ENCODE peak calls at places on chromosome 11, in seven cellular contexts. M is body of pancreas; P is HT1080; W is foreskin melanocyte; I is stimulated activated CD4-positive, alpha-beta T cell treated with anti-CD3 and anti-CD28 coated beads, Interleukin-4, amount 100 ng/mL, for 24 hours; C is fibroblast of lung; B is neural crest cell. Z is an unnamed sample.

GRCh38 chr11:72574534-72575460 is 99.4 kb downstream of the PDE2A start:
- DNase-seq in W (no peak), M (no peak), P (no peak), C (no peak), I (no peak), B (no peak), Z (no peak)

GRCh38 chr11:128417607-128418324 is 169.6 kb downstream of the ETS1 start:
- DNase-seq in I (no peak), M (no peak), W (no peak), P (peak; percentile 83), C (peak; percentile 91), B (no peak), Z (no peak)

GRCh38 chr11:62337682-62338181 is 484 bp downstream of the ASRGL1 start:
- DNase-seq in M (peak; percentile 40), B (peak; percentile 27), C (no peak), W (no peak), I (no peak), P (peak; percentile 6), Z (peak; percentile 6)

GRCh38 chr11:88012456-88012855 is 162.8 kb downstream of the RAB38 start:
- DNase-seq in W (no peak), C (no peak), B (no peak), P (no peak), M (no peak), I (no peak), Z (no peak)

GRCh38 chr11:30147293-30147692 is 83.5 kb upstream of the FSHB start:
- DNase-seq in B (no peak), C (no peak), M (no peak), I (no peak), W (no peak), P (no peak), Z (no peak)

GRCh38 chr11:1918436-1919315 is 827 bp upstream of the TNNT3 start:
- DNase-seq in C (no peak), M (no peak), B (no peak), I (no peak), P (no peak), W (no peak), Z (no peak)

GRCh38 chr11:76796511-76797203 is 13.5 kb downstream of the TSKU start:
- DNase-seq in M (no peak), C (no peak), W (no peak), B (no peak), I (no peak), P (no peak), Z (no peak)

GRCh38 chr11:64206457-64207246 is at the start of gene FERMT3:
- DNase-seq in M (no peak), W (no peak), I (peak; percentile 74), P (no peak), C (no peak), B (no peak), Z (no peak)

GRCh38 chr11:62030071-62030684 is 62.7 kb upstream of the FTH1 start:
- DNase-seq in B (no peak), P (no peak), C (no peak), W (no peak), M (no peak), I (no peak), Z (no peak)

GRCh38 chr11:104467414-104467813 is 303.5 kb upstream of the PDGFD start:
- DNase-seq in M (no peak), P (no peak), W (peak; percentile 22), I (no peak), B (no peak), C (no peak), Z (no peak)